ENCODE peak calls at places on chromosomes 2 and 18, in eight cellular contexts. E is MM.1S, I is tibial nerve, Q is A549, S is PC-9, Y is GM06990, U is transverse colon, H is BE2C. D is an unnamed sample.

GRCh38 chr18:54767094-54767493 is 61.2 kb upstream of the RAB27B start:
- DNase-seq in E (no peak), I (no peak), Q (no peak), S (no peak), Y (no peak), U (no peak), H (no peak), D (no peak)

GRCh38 chr2:211454684-211455083 is 898.3 kb downstream of the CPS1 start:
- DNase-seq in E (no peak), I (no peak), Q (no peak), S (no peak), Y (no peak), U (no peak), H (no peak), D (no peak)

GRCh38 chr18:27665264-27665799 is 480.2 kb upstream of the CHST9 start:
- DNase-seq in E (no peak), I (no peak), Q (no peak), S (no peak), Y (no peak), U (no peak), H (no peak), D (no peak)

GRCh38 chr18:48408111-48408726 is 964 bp downstream of the ZBTB7C start:
- DNase-seq in E (no peak), I (peak), Q (no peak), S (no peak), Y (peak), U (no peak), H (no peak), D (peak)

GRCh38 chr18:37742436-37742835 is 176.8 kb upstream of the CELF4 start:
- DNase-seq in E (no peak), I (no peak), Q (no peak), S (no peak), Y (no peak), U (no peak), H (no peak), D (no peak)

GRCh38 chr2:202034249-202035088 is 814 bp downstream of the FZD7 start:
- DNase-seq in E (peak), I (no peak), Q (peak), S (peak), Y (peak), U (peak), H (peak), D (no peak)

GRCh38 chr2:17540813-17541513 is 467 bp downstream of the VSNL1 start:
- DNase-seq in E (peak), I (no peak), Q (no peak), S (no peak), Y (no peak), U (no peak), H (no peak), D (no peak)

GRCh38 chr2:133171396-133172004 is 396.8 kb downstream of the NCKAP5 start:
- DNase-seq in E (peak), I (no peak), Q (peak), S (peak), Y (no peak), U (no peak), H (no peak), D (peak)

GRCh38 chr2:20456049-20456665 is 9.3 kb downstream of the RHOB start:
- DNase-seq in E (no peak), I (no peak), Q (no peak), S (no peak), Y (no peak), U (no peak), H (no peak), D (peak)

GRCh38 chr2:16798472-16798871 is 132.8 kb upstream of the CYRIA start:
- DNase-seq in E (no peak), I (no peak), Q (no peak), S (no peak), Y (no peak), U (no peak), H (no peak), D (no peak)

GRCh38 chr2:233031556-233032500 is 644 bp upstream of the NEU2 start:
- DNase-seq in E (no peak), I (no peak), Q (no peak), S (no peak), Y (no peak), U (no peak), H (no peak), D (no peak)

GRCh38 chr18:26546170-26546874 is 2.0 kb downstream of the KCTD1 start:
- DNase-seq in E (no peak), I (no peak), Q (no peak), S (no peak), Y (no peak), U (no peak), H (no peak), D (no peak)

GRCh38 chr2:101387151-101387807 is at the start of gene CREG2:
- DNase-seq in E (no peak), I (no peak), Q (peak), S (peak), Y (peak), U (peak), H (peak), D (peak)

GRCh38 chr2:54773838-54774237 is 50.4 kb downstream of the EML6 start:
- DNase-seq in E (no peak), I (no peak), Q (no peak), S (no peak), Y (no peak), U (no peak), H (peak), D (peak)

GRCh38 chr18:79941473-79942119 is 9.9 kb downstream of the SLC66A2 start:
- DNase-seq in E (no peak), I (no peak), Q (no peak), S (no peak), Y (no peak), U (peak), H (no peak), D (peak)

GRCh38 chr2:184685999-184686841 is 87.9 kb downstream of the ZNF804A start:
- DNase-seq in E (no peak), I (no peak), Q (no peak), S (no peak), Y (no peak), U (no peak), H (no peak), D (no peak)

GRCh38 chr2:232545511-232546375 is 4.6 kb downstream of the TIGD1 start:
- DNase-seq in E (no peak), I (no peak), Q (no peak), S (no peak), Y (no peak), U (no peak), H (no peak), D (no peak)

GRCh38 chr2:236123716-236124115 is 44.5 kb downstream of the GBX2 start:
- DNase-seq in E (no peak), I (no peak), Q (no peak), S (no peak), Y (no peak), U (no peak), H (no peak), D (no peak)

GRCh38 chr18:3427944-3428343 is 22.0 kb upstream of the TGIF1 start:
- DNase-seq in E (no peak), I (no peak), Q (no peak), S (no peak), Y (no peak), U (no peak), H (no peak), D (no peak)

GRCh38 chr2:29196792-29197788 is 81.9 kb downstream of the CLIP4 start:
- DNase-seq in E (peak), I (peak), Q (peak), S (peak), Y (peak), U (peak), H (peak), D (peak)

GRCh38 chr2:214881647-214882205 is 72.2 kb upstream of the BARD1 start:
- DNase-seq in E (no peak), I (no peak), Q (no peak), S (no peak), Y (no peak), U (no peak), H (no peak), D (no peak)

GRCh38 chr2:141331127-141331526 is 799.7 kb downstream of the LRP1B start:
- DNase-seq in E (no peak), I (no peak), Q (peak), S (no peak), Y (no peak), U (no peak), H (no peak), D (no peak)

GRCh38 chr2:46032996-46033395 is 264.2 kb upstream of the EPAS1 start:
- DNase-seq in E (no peak), I (no peak), Q (peak), S (no peak), Y (peak), U (no peak), H (no peak), D (no peak)

GRCh38 chr2:85246348-85246747 is 81.4 kb downstream of the TGOLN2 start:
- DNase-seq in E (no peak), I (no peak), Q (no peak), S (no peak), Y (no peak), U (no peak), H (no peak), D (peak)

GRCh38 chr2:96558061-96558460 is 21.5 kb downstream of the ARID5A start:
- DNase-seq in E (no peak), I (no peak), Q (no peak), S (no peak), Y (no peak), U (no peak), H (no peak), D (no peak)

GRCh38 chr2:101267671-101268656 is 15.3 kb downstream of the CNOT11 start:
- DNase-seq in E (no peak), I (no peak), Q (no peak), S (no peak), Y (no peak), U (no peak), H (no peak), D (no peak)

GRCh38 chr18:2988041-2988794 is 24.7 kb downstream of the LPIN2 start:
- DNase-seq in E (no peak), I (no peak), Q (no peak), S (no peak), Y (no peak), U (no peak), H (no peak), D (no peak)

GRCh38 chr2:15205562-15205961 is 355.6 kb downstream of the NBAS start:
- DNase-seq in E (no peak), I (no peak), Q (no peak), S (no peak), Y (no peak), U (no peak), H (no peak), D (no peak)

GRCh38 chr2:201996681-201997254 is 36.9 kb upstream of the FZD7 start:
- DNase-seq in E (no peak), I (no peak), Q (no peak), S (no peak), Y (no peak), U (no peak), H (peak), D (no peak)

GRCh38 chr2:128631698-128632490 is 313.2 kb upstream of the HS6ST1 start:
- DNase-seq in E (no peak), I (no peak), Q (no peak), S (no peak), Y (no peak), U (no peak), H (no peak), D (no peak)

GRCh38 chr2:182824759-182825143 is 41.7 kb downstream of the FRZB start:
- DNase-seq in E (no peak), I (no peak), Q (no peak), S (no peak), Y (no peak), U (no peak), H (no peak), D (no peak)

GRCh38 chr2:85706604-85707296 is 12.6 kb downstream of the GNLY start:
- DNase-seq in E (no peak), I (no peak), Q (no peak), S (no peak), Y (no peak), U (peak), H (no peak), D (no peak)

GRCh38 chr2:167844714-167845530 is 402.5 kb downstream of the STK39 start:
- DNase-seq in E (no peak), I (no peak), Q (no peak), S (peak), Y (no peak), U (peak), H (peak), D (peak)

GRCh38 chr18:13464432-13465125 is 246.0 kb downstream of the LDLRAD4 start:
- DNase-seq in E (peak), I (no peak), Q (no peak), S (no peak), Y (peak), U (peak), H (no peak), D (no peak)

GRCh38 chr2:88690591-88691338 is 708 bp upstream of the RPIA start:
- DNase-seq in E (peak), I (no peak), Q (peak), S (peak), Y (no peak), U (peak), H (peak), D (peak)

GRCh38 chr18:49238433-49239042 is 221.9 kb downstream of the DYM start:
- DNase-seq in E (peak), I (no peak), Q (no peak), S (peak), Y (no peak), U (no peak), H (peak), D (peak)

GRCh38 chr2:239339726-239340654 is 60.8 kb downstream of the HDAC4 start:
- DNase-seq in E (peak), I (no peak), Q (no peak), S (no peak), Y (no peak), U (no peak), H (no peak), D (no peak)

GRCh38 chr2:146193619-146194018 is 1651.2 kb upstream of the ACVR2A start:
- DNase-seq in E (no peak), I (no peak), Q (no peak), S (no peak), Y (no peak), U (no peak), H (no peak), D (no peak)

GRCh38 chr18:31942999-31943894 is at the start of gene TRAPPC8:
- DNase-seq in E (peak), I (peak), Q (peak), S (peak), Y (peak), U (peak), H (peak), D (peak)
- TF ChIP-seq CTCF in E (no peak), I (peak), Q (no peak), S (no peak), Y (peak), U (no peak), H (no peak), D (peak)

DNA sequence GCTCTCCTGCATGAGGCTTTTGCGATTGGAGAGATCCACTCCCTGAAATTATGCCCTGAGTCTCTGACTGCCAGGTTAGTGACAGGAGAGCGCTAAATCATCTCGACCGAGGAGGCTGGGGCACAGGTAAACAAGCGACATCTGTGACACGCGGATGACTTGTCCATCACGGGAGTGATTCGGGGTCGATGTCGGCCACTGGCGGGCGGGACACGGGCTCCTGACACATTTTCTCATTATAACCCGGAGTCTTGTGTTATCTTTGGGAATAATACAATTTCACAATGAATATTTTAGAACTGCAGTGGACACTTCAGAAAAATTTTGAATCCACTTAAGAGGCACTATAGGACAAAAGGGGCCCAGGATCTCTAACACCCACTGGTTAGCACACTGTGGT is 29.5 kb upstream of the SLC35G4 start:
- DNase-seq in E (no peak), I (no peak), Q (no peak), S (no peak), Y (no peak), U (no peak), H (no peak), D (no peak)
- TF ChIP-seq CTCF in E (no peak), I (no peak), Q (no peak), S (no peak), Y (no peak), U (no peak), H (no peak), D (no peak)

GRCh38 chr2:47346107-47346506 is 56.8 kb upstream of the MSH2 start:
- DNase-seq in E (no peak), I (no peak), Q (no peak), S (no peak), Y (no peak), U (no peak), H (no peak), D (no peak)

GRCh38 chr2:47339745-47340541 is 63.0 kb upstream of the MSH2 start:
- DNase-seq in E (no peak), I (no peak), Q (no peak), S (peak), Y (no peak), U (peak), H (no peak), D (no peak)

GRCh38 chr2:47345584-47345913 is 57.4 kb upstream of the MSH2 start:
- DNase-seq in E (no peak), I (no peak), Q (no peak), S (no peak), Y (no peak), U (no peak), H (no peak), D (no peak)

GRCh38 chr2:47346669-47347068 is 56.3 kb upstream of the MSH2 start:
- DNase-seq in E (no peak), I (no peak), Q (no peak), S (no peak), Y (no peak), U (no peak), H (no peak), D (no peak)

GRCh38 chr2:47344890-47345583 is 57.9 kb upstream of the MSH2 start:
- DNase-seq in E (no peak), I (no peak), Q (peak), S (peak), Y (no peak), U (peak), H (peak), D (peak)
- TF ChIP-seq CTCF in E (no peak), I (peak), Q (no peak), S (peak), Y (no peak), U (peak), H (peak), D (peak)

DNA sequence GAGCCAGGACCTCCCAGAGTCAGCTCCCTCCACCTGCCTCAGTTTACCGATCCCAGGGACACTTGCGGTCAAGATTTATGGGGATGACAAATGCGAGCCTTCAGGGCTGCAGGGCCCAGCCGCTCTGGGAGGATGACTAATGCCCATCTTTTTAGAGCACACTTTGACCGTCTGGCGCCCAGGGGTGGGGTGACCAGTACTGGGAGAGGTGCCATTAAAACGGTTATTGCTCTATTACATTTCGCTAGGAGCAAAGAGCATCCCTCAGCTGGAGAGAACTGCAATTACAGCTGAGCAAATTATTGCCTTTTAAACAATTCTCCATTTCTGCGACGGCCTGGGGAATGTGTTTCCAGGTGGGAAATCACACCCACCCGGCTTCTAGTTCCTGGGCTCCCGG is 42.6 kb upstream of the HPCAL1 start:
- DNase-seq in E (no peak), I (no peak), Q (no peak), S (no peak), Y (no peak), U (peak), H (no peak), D (no peak)
- TF ChIP-seq CTCF in E (no peak), I (no peak), Q (no peak), S (no peak), Y (no peak), U (peak), H (no peak), D (no peak)

GRCh38 chr2:219206442-219207253 is at the start of gene ZFAND2B:
- DNase-seq in E (peak), I (peak), Q (peak), S (peak), Y (peak), U (peak), H (peak), D (peak)
- TF ChIP-seq CTCF in E (no peak), I (peak), Q (no peak), S (no peak), Y (no peak), U (no peak), H (peak), D (no peak)

GRCh38 chr2:68362069-68362468 is 3.0 kb upstream of the PLEK start:
- DNase-seq in E (peak), I (peak), Q (peak), S (peak), Y (peak), U (peak), H (peak), D (peak)

GRCh38 chr2:68359889-68360288 is 5.2 kb upstream of the PLEK start:
- DNase-seq in E (no peak), I (no peak), Q (no peak), S (no peak), Y (no peak), U (no peak), H (no peak), D (no peak)

GRCh38 chr2:68356599-68357239 is 8.4 kb upstream of the PLEK start:
- DNase-seq in E (no peak), I (no peak), Q (no peak), S (no peak), Y (no peak), U (no peak), H (no peak), D (no peak)

GRCh38 chr2:68352651-68353386 is 12.3 kb upstream of the PLEK start:
- DNase-seq in E (no peak), I (no peak), Q (no peak), S (no peak), Y (no peak), U (no peak), H (no peak), D (no peak)

DNA sequence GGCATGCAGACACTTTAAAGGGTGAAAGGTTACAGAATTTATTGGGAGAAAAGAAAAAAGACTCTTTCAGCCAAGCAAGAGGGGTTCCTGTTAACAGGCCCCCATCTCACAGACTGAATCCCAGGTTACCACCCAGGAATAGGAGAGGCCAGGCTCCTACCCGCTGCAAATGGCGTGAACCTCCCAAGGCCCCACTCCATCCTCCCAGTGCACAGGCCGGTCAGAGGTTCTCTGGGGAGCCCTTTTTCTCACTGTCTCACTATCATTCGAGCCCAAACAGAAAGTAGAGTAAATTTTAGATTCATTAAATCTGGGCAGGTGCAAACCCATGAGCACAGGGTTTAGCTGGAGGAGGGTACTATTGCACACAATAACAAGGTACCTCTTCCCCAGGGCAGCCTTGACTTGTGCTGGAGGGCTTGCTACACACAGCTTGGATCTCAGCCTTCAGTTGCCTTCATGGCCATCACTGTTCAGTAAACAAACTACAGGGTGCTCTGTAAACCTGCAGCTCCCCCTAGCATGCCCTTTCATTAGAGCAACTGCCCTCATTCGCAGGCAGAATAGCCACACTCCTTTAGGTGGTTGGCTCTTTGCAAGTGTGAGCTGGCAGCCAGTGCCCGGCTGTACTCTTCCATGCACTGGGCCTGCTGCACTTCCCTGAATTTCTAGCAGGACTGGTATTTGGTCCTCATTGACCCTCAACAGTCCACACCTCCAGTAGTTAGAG is 7.3 kb upstream of the PLEK start:
- DNase-seq in E (peak), I (peak), Q (peak), S (peak), Y (no peak), U (peak), H (peak), D (peak)
- TF ChIP-seq CTCF in E (peak), I (peak), Q (peak), S (peak), Y (peak), U (no peak), H (peak), D (peak)

GRCh38 chr2:23430263-23430662 is 45.3 kb downstream of the KLHL29 start:
- DNase-seq in E (no peak), I (no peak), Q (no peak), S (no peak), Y (no peak), U (no peak), H (no peak), D (no peak)
- TF ChIP-seq CTCF in E (no peak), I (no peak), Q (no peak), S (no peak), Y (no peak), U (no peak), H (no peak), D (no peak)

D was measured in WERI-Rb-1.